ENCODE peak calls at places on chromosome 2, in nine cellular contexts. One of them, this sample, is unnamed.

GRCh38 chr2:172969609-172970008 is 106.0 kb upstream of the MAP3K20 start:
- DNase-seq in A172: no peak
- DNase-seq in left ventricle myocardium inferior: no peak
- DNase-seq in CD8-positive, alpha-beta memory T cell: no peak
- DNase-seq in BE2C: no peak
- DNase-seq in left cardiac atrium: no peak
- DNase-seq in B cell: no peak
- DNase-seq in heart left ventricle: no peak
- DNase-seq in progenitor cell of endocrine pancreas: no peak
- DNase-seq in this sample: no peak

GRCh38 chr2:81853331-81853730 is 1548.8 kb upstream of the LRRTM1 start:
- DNase-seq in B cell: no peak
- DNase-seq in left ventricle myocardium inferior: no peak
- DNase-seq in heart left ventricle: no peak
- DNase-seq in CD8-positive, alpha-beta memory T cell: no peak
- DNase-seq in A172: peak
- DNase-seq in left cardiac atrium: no peak
- DNase-seq in BE2C: no peak
- DNase-seq in progenitor cell of endocrine pancreas: no peak
- DNase-seq in this sample: no peak

GRCh38 chr2:207330912-207331311 is 165.2 kb upstream of the KLF7 start:
- DNase-seq in B cell: no peak
- DNase-seq in BE2C: peak
- DNase-seq in progenitor cell of endocrine pancreas: no peak
- DNase-seq in CD8-positive, alpha-beta memory T cell: no peak
- DNase-seq in left ventricle myocardium inferior: no peak
- DNase-seq in A172: peak
- DNase-seq in left cardiac atrium: peak
- DNase-seq in heart left ventricle: no peak
- DNase-seq in this sample: peak

GRCh38 chr2:19349911-19350677 is 8.3 kb downstream of the OSR1 start:
- DNase-seq in BE2C: peak
- DNase-seq in left cardiac atrium: peak
- DNase-seq in B cell: peak
- DNase-seq in CD8-positive, alpha-beta memory T cell: peak
- DNase-seq in progenitor cell of endocrine pancreas: no peak
- DNase-seq in left ventricle myocardium inferior: peak
- DNase-seq in heart left ventricle: peak
- DNase-seq in A172: no peak
- DNase-seq in this sample: peak

GRCh38 chr2:61550375-61551209 is 12.4 kb upstream of the XPO1 start:
- DNase-seq in BE2C: no peak
- DNase-seq in left ventricle myocardium inferior: no peak
- DNase-seq in A172: no peak
- DNase-seq in CD8-positive, alpha-beta memory T cell: no peak
- DNase-seq in left cardiac atrium: no peak
- DNase-seq in B cell: no peak
- DNase-seq in progenitor cell of endocrine pancreas: no peak
- DNase-seq in heart left ventricle: no peak
- DNase-seq in this sample: no peak

GRCh38 chr2:43333096-43333655 is 106.8 kb upstream of the ZFP36L2 start:
- DNase-seq in CD8-positive, alpha-beta memory T cell: no peak
- DNase-seq in A172: no peak
- DNase-seq in left ventricle myocardium inferior: no peak
- DNase-seq in progenitor cell of endocrine pancreas: no peak
- DNase-seq in BE2C: no peak
- DNase-seq in heart left ventricle: no peak
- DNase-seq in B cell: no peak
- DNase-seq in left cardiac atrium: no peak
- DNase-seq in this sample: no peak

GRCh38 chr2:240362826-240363717 is 72.4 kb upstream of the GPC1 start:
- DNase-seq in A172: no peak
- DNase-seq in B cell: no peak
- DNase-seq in heart left ventricle: peak
- DNase-seq in CD8-positive, alpha-beta memory T cell: no peak
- DNase-seq in progenitor cell of endocrine pancreas: no peak
- DNase-seq in left ventricle myocardium inferior: no peak
- DNase-seq in left cardiac atrium: no peak
- DNase-seq in BE2C: no peak
- DNase-seq in this sample: peak

GRCh38 chr2:176854062-176854461 is 358.5 kb upstream of the HNRNPA3 start:
- DNase-seq in A172: no peak
- DNase-seq in BE2C: no peak
- DNase-seq in B cell: no peak
- DNase-seq in CD8-positive, alpha-beta memory T cell: no peak
- DNase-seq in left ventricle myocardium inferior: no peak
- DNase-seq in progenitor cell of endocrine pancreas: no peak
- DNase-seq in heart left ventricle: no peak
- DNase-seq in left cardiac atrium: no peak
- DNase-seq in this sample: no peak

GRCh38 chr2:58055027-58055786 is 8.6 kb downstream of the VRK2 start:
- DNase-seq in left ventricle myocardium inferior: no peak
- DNase-seq in BE2C: no peak
- DNase-seq in progenitor cell of endocrine pancreas: no peak
- DNase-seq in A172: no peak
- DNase-seq in left cardiac atrium: no peak
- DNase-seq in B cell: no peak
- DNase-seq in CD8-positive, alpha-beta memory T cell: no peak
- DNase-seq in heart left ventricle: no peak
- DNase-seq in this sample: no peak

GRCh38 chr2:3470166-3470651 is 49.1 kb downstream of the ADI1 start:
- DNase-seq in BE2C: no peak
- DNase-seq in A172: peak
- DNase-seq in CD8-positive, alpha-beta memory T cell: no peak
- DNase-seq in heart left ventricle: peak
- DNase-seq in progenitor cell of endocrine pancreas: no peak
- DNase-seq in B cell: no peak
- DNase-seq in left cardiac atrium: peak
- DNase-seq in left ventricle myocardium inferior: peak
- DNase-seq in this sample: peak

GRCh38 chr2:230874456-230874855 is 9.7 kb downstream of the ITM2C start:
- DNase-seq in A172: no peak
- DNase-seq in heart left ventricle: peak
- DNase-seq in B cell: no peak
- DNase-seq in left ventricle myocardium inferior: no peak
- DNase-seq in BE2C: no peak
- DNase-seq in progenitor cell of endocrine pancreas: no peak
- DNase-seq in CD8-positive, alpha-beta memory T cell: no peak
- DNase-seq in left cardiac atrium: no peak
- DNase-seq in this sample: peak

GRCh38 chr2:75303227-75303626 is 103.9 kb upstream of the TACR1 start:
- DNase-seq in progenitor cell of endocrine pancreas: no peak
- DNase-seq in B cell: no peak
- DNase-seq in BE2C: no peak
- DNase-seq in left ventricle myocardium inferior: no peak
- DNase-seq in CD8-positive, alpha-beta memory T cell: no peak
- DNase-seq in A172: no peak
- DNase-seq in heart left ventricle: no peak
- DNase-seq in left cardiac atrium: no peak
- DNase-seq in this sample: no peak

GRCh38 chr2:84495539-84496146 is 20.7 kb upstream of the DNAH6 start:
- DNase-seq in left ventricle myocardium inferior: no peak
- DNase-seq in BE2C: no peak
- DNase-seq in A172: peak
- DNase-seq in CD8-positive, alpha-beta memory T cell: peak
- DNase-seq in progenitor cell of endocrine pancreas: no peak
- DNase-seq in left cardiac atrium: no peak
- DNase-seq in heart left ventricle: no peak
- DNase-seq in B cell: peak
- DNase-seq in this sample: no peak

GRCh38 chr2:11967946-11968465 is 221.6 kb downstream of the LPIN1 start:
- DNase-seq in B cell: no peak
- DNase-seq in heart left ventricle: peak
- DNase-seq in CD8-positive, alpha-beta memory T cell: no peak
- DNase-seq in left ventricle myocardium inferior: peak
- DNase-seq in progenitor cell of endocrine pancreas: no peak
- DNase-seq in BE2C: peak
- DNase-seq in left cardiac atrium: peak
- DNase-seq in A172: peak
- DNase-seq in this sample: peak

GRCh38 chr2:72330673-72331072 is 183.0 kb upstream of the CYP26B1 start:
- DNase-seq in left cardiac atrium: no peak
- DNase-seq in BE2C: no peak
- DNase-seq in B cell: no peak
- DNase-seq in A172: no peak
- DNase-seq in heart left ventricle: no peak
- DNase-seq in CD8-positive, alpha-beta memory T cell: no peak
- DNase-seq in left ventricle myocardium inferior: no peak
- DNase-seq in progenitor cell of endocrine pancreas: no peak
- DNase-seq in this sample: no peak

GRCh38 chr2:181354626-181355025 is 102.6 kb upstream of the ITGA4 start:
- DNase-seq in BE2C: no peak
- DNase-seq in A172: peak
- DNase-seq in left cardiac atrium: no peak
- DNase-seq in B cell: no peak
- DNase-seq in progenitor cell of endocrine pancreas: no peak
- DNase-seq in left ventricle myocardium inferior: no peak
- DNase-seq in CD8-positive, alpha-beta memory T cell: no peak
- DNase-seq in heart left ventricle: no peak
- DNase-seq in this sample: no peak

GRCh38 chr2:105176429-105176828 is 65.1 kb upstream of the GPR45 start:
- DNase-seq in B cell: no peak
- DNase-seq in CD8-positive, alpha-beta memory T cell: no peak
- DNase-seq in left cardiac atrium: no peak
- DNase-seq in progenitor cell of endocrine pancreas: no peak
- DNase-seq in heart left ventricle: no peak
- DNase-seq in left ventricle myocardium inferior: no peak
- DNase-seq in A172: no peak
- DNase-seq in BE2C: no peak
- DNase-seq in this sample: no peak

GRCh38 chr2:1628893-1629292 is 115.4 kb downstream of the PXDN start:
- DNase-seq in A172: no peak
- DNase-seq in heart left ventricle: no peak
- DNase-seq in left ventricle myocardium inferior: no peak
- DNase-seq in CD8-positive, alpha-beta memory T cell: no peak
- DNase-seq in progenitor cell of endocrine pancreas: no peak
- DNase-seq in left cardiac atrium: peak
- DNase-seq in BE2C: no peak
- DNase-seq in B cell: no peak
- DNase-seq in this sample: no peak

GRCh38 chr2:3489449-3490115 is 29.7 kb downstream of the ADI1 start:
- DNase-seq in B cell: no peak
- DNase-seq in left cardiac atrium: peak
- DNase-seq in A172: no peak
- DNase-seq in left ventricle myocardium inferior: no peak
- DNase-seq in heart left ventricle: peak
- DNase-seq in progenitor cell of endocrine pancreas: no peak
- DNase-seq in BE2C: no peak
- DNase-seq in CD8-positive, alpha-beta memory T cell: no peak
- DNase-seq in this sample: no peak

GRCh38 chr2:197661626-197662025 is 13.8 kb downstream of the RFTN2 start:
- DNase-seq in heart left ventricle: no peak
- DNase-seq in A172: no peak
- DNase-seq in progenitor cell of endocrine pancreas: no peak
- DNase-seq in left cardiac atrium: no peak
- DNase-seq in CD8-positive, alpha-beta memory T cell: no peak
- DNase-seq in B cell: no peak
- DNase-seq in BE2C: no peak
- DNase-seq in left ventricle myocardium inferior: no peak
- DNase-seq in this sample: no peak

GRCh38 chr2:166106431-166107015 is 21.3 kb downstream of the SCN1A start:
- DNase-seq in BE2C: peak
- DNase-seq in progenitor cell of endocrine pancreas: no peak
- DNase-seq in A172: no peak
- DNase-seq in heart left ventricle: no peak
- DNase-seq in B cell: no peak
- DNase-seq in left cardiac atrium: no peak
- DNase-seq in CD8-positive, alpha-beta memory T cell: no peak
- DNase-seq in left ventricle myocardium inferior: no peak
- DNase-seq in this sample: no peak

GRCh38 chr2:67165141-67165990 is 231.8 kb upstream of the ETAA1 start:
- DNase-seq in left ventricle myocardium inferior: no peak
- DNase-seq in A172: no peak
- DNase-seq in left cardiac atrium: no peak
- DNase-seq in heart left ventricle: no peak
- DNase-seq in B cell: no peak
- DNase-seq in progenitor cell of endocrine pancreas: no peak
- DNase-seq in BE2C: no peak
- DNase-seq in CD8-positive, alpha-beta memory T cell: no peak
- DNase-seq in this sample: no peak

GRCh38 chr2:18518116-18519111 is 42.0 kb downstream of the RDH14 start:
- DNase-seq in A172: peak
- DNase-seq in BE2C: no peak
- DNase-seq in left cardiac atrium: no peak
- DNase-seq in left ventricle myocardium inferior: no peak
- DNase-seq in heart left ventricle: no peak
- DNase-seq in B cell: no peak
- DNase-seq in progenitor cell of endocrine pancreas: no peak
- DNase-seq in CD8-positive, alpha-beta memory T cell: no peak
- DNase-seq in this sample: no peak

GRCh38 chr2:72149556-72150156 is 2.0 kb upstream of the CYP26B1 start:
- DNase-seq in BE2C: no peak
- DNase-seq in A172: no peak
- DNase-seq in B cell: no peak
- DNase-seq in heart left ventricle: peak
- DNase-seq in progenitor cell of endocrine pancreas: no peak
- DNase-seq in left ventricle myocardium inferior: peak
- DNase-seq in CD8-positive, alpha-beta memory T cell: no peak
- DNase-seq in left cardiac atrium: peak
- DNase-seq in this sample: peak

GRCh38 chr2:106708189-106708588 is 177.8 kb downstream of the ST6GAL2 start:
- DNase-seq in left ventricle myocardium inferior: no peak
- DNase-seq in A172: no peak
- DNase-seq in heart left ventricle: no peak
- DNase-seq in B cell: no peak
- DNase-seq in left cardiac atrium: no peak
- DNase-seq in progenitor cell of endocrine pancreas: no peak
- DNase-seq in CD8-positive, alpha-beta memory T cell: no peak
- DNase-seq in BE2C: no peak
- DNase-seq in this sample: no peak

GRCh38 chr2:25567406-25567805 is 106.0 kb downstream of the DTNB start:
- DNase-seq in CD8-positive, alpha-beta memory T cell: no peak
- DNase-seq in left ventricle myocardium inferior: no peak
- DNase-seq in progenitor cell of endocrine pancreas: no peak
- DNase-seq in B cell: peak
- DNase-seq in heart left ventricle: no peak
- DNase-seq in A172: peak
- DNase-seq in left cardiac atrium: no peak
- DNase-seq in BE2C: no peak
- DNase-seq in this sample: no peak

GRCh38 chr2:150491943-150492342 is 4.5 kb upstream of the RND3 start:
- DNase-seq in left ventricle myocardium inferior: no peak
- DNase-seq in left cardiac atrium: no peak
- DNase-seq in B cell: no peak
- DNase-seq in A172: no peak
- DNase-seq in BE2C: no peak
- DNase-seq in heart left ventricle: no peak
- DNase-seq in CD8-positive, alpha-beta memory T cell: no peak
- DNase-seq in progenitor cell of endocrine pancreas: no peak
- DNase-seq in this sample: no peak

GRCh38 chr2:158969162-158969716 is 799 bp downstream of the TANC1 start:
- DNase-seq in CD8-positive, alpha-beta memory T cell: no peak
- DNase-seq in BE2C: no peak
- DNase-seq in left ventricle myocardium inferior: no peak
- DNase-seq in B cell: peak
- DNase-seq in progenitor cell of endocrine pancreas: no peak
- DNase-seq in A172: no peak
- DNase-seq in heart left ventricle: no peak
- DNase-seq in left cardiac atrium: no peak
- DNase-seq in this sample: no peak

GRCh38 chr2:66577331-66578041 is 142.6 kb downstream of the MEIS1 start:
- DNase-seq in progenitor cell of endocrine pancreas: peak
- DNase-seq in BE2C: no peak
- DNase-seq in heart left ventricle: peak
- DNase-seq in A172: peak
- DNase-seq in B cell: peak
- DNase-seq in left ventricle myocardium inferior: no peak
- DNase-seq in left cardiac atrium: no peak
- DNase-seq in CD8-positive, alpha-beta memory T cell: no peak
- DNase-seq in this sample: peak

GRCh38 chr2:218895326-218895725 is 14.7 kb downstream of the WNT10A start:
- DNase-seq in B cell: no peak
- DNase-seq in left ventricle myocardium inferior: no peak
- DNase-seq in CD8-positive, alpha-beta memory T cell: no peak
- DNase-seq in BE2C: no peak
- DNase-seq in A172: no peak
- DNase-seq in heart left ventricle: no peak
- DNase-seq in progenitor cell of endocrine pancreas: no peak
- DNase-seq in left cardiac atrium: no peak
- DNase-seq in this sample: no peak

GRCh38 chr2:70468898-70469297 is 84.7 kb downstream of the TGFA start:
- DNase-seq in B cell: no peak
- DNase-seq in left ventricle myocardium inferior: no peak
- DNase-seq in progenitor cell of endocrine pancreas: no peak
- DNase-seq in CD8-positive, alpha-beta memory T cell: no peak
- DNase-seq in left cardiac atrium: no peak
- DNase-seq in heart left ventricle: no peak
- DNase-seq in A172: no peak
- DNase-seq in BE2C: no peak
- DNase-seq in this sample: no peak

This sample was measured in right cardiac atrium.